ENCODE peak calls at places on chromosomes 2 and 18, in nine cellular contexts. One of them, this sample, is unnamed.

GRCh38 chr2:234725528-234726264 is 226.1 kb upstream of the SH3BP4 start:
- DNase-seq in tibial artery: no peak
- DNase-seq in heart right ventricle: no peak
- DNase-seq in transverse colon: peak
- DNase-seq in HepG2: peak
- DNase-seq in hepatocyte: no peak
- DNase-seq in psoas muscle: no peak
- DNase-seq in dorsolateral prefrontal cortex: no peak
- DNase-seq in AG04449: no peak
- DNase-seq in this sample: no peak

GRCh38 chr18:7303306-7303705 is 72.4 kb downstream of the LRRC30 start:
- DNase-seq in tibial artery: no peak
- DNase-seq in heart right ventricle: no peak
- DNase-seq in transverse colon: no peak
- DNase-seq in HepG2: no peak
- DNase-seq in hepatocyte: no peak
- DNase-seq in psoas muscle: no peak
- DNase-seq in dorsolateral prefrontal cortex: no peak
- DNase-seq in AG04449: no peak
- DNase-seq in this sample: no peak

GRCh38 chr2:71190959-71191943 is 35.7 kb downstream of the PAIP2B start:
- DNase-seq in tibial artery: no peak
- DNase-seq in heart right ventricle: peak
- DNase-seq in transverse colon: no peak
- DNase-seq in HepG2: peak
- DNase-seq in hepatocyte: no peak
- DNase-seq in psoas muscle: no peak
- DNase-seq in dorsolateral prefrontal cortex: no peak
- DNase-seq in AG04449: no peak
- DNase-seq in this sample: no peak

GRCh38 chr2:33812707-33813106 is 213.6 kb upstream of the FAM98A start:
- DNase-seq in tibial artery: no peak
- DNase-seq in heart right ventricle: no peak
- DNase-seq in transverse colon: no peak
- DNase-seq in HepG2: no peak
- DNase-seq in hepatocyte: no peak
- DNase-seq in psoas muscle: no peak
- DNase-seq in dorsolateral prefrontal cortex: no peak
- DNase-seq in AG04449: no peak
- DNase-seq in this sample: no peak

GRCh38 chr2:152577611-152578010 is 139.7 kb downstream of the PRPF40A start:
- DNase-seq in tibial artery: no peak
- DNase-seq in heart right ventricle: no peak
- DNase-seq in transverse colon: no peak
- DNase-seq in HepG2: no peak
- DNase-seq in hepatocyte: no peak
- DNase-seq in psoas muscle: no peak
- DNase-seq in dorsolateral prefrontal cortex: no peak
- DNase-seq in AG04449: no peak
- DNase-seq in this sample: no peak

GRCh38 chr2:189685540-189686229 is 11.2 kb downstream of the ANKAR start:
- DNase-seq in tibial artery: peak
- DNase-seq in heart right ventricle: no peak
- DNase-seq in transverse colon: peak
- DNase-seq in HepG2: no peak
- DNase-seq in hepatocyte: no peak
- DNase-seq in psoas muscle: no peak
- DNase-seq in dorsolateral prefrontal cortex: no peak
- DNase-seq in AG04449: peak
- DNase-seq in this sample: no peak

GRCh38 chr2:239949079-239949478 is 76.1 kb downstream of the NDUFA10 start:
- DNase-seq in tibial artery: peak
- DNase-seq in heart right ventricle: no peak
- DNase-seq in transverse colon: no peak
- DNase-seq in HepG2: no peak
- DNase-seq in hepatocyte: no peak
- DNase-seq in psoas muscle: no peak
- DNase-seq in dorsolateral prefrontal cortex: peak
- DNase-seq in AG04449: no peak
- DNase-seq in this sample: no peak

GRCh38 chr2:77566131-77566530 is 44.0 kb upstream of the LRRTM4 start:
- DNase-seq in tibial artery: no peak
- DNase-seq in heart right ventricle: no peak
- DNase-seq in transverse colon: no peak
- DNase-seq in HepG2: no peak
- DNase-seq in hepatocyte: no peak
- DNase-seq in psoas muscle: no peak
- DNase-seq in dorsolateral prefrontal cortex: no peak
- DNase-seq in AG04449: no peak
- DNase-seq in this sample: no peak

GRCh38 chr18:26421503-26421902 is 126.8 kb downstream of the KCTD1 start:
- DNase-seq in tibial artery: no peak
- DNase-seq in heart right ventricle: no peak
- DNase-seq in transverse colon: no peak
- DNase-seq in HepG2: no peak
- DNase-seq in hepatocyte: no peak
- DNase-seq in psoas muscle: no peak
- DNase-seq in dorsolateral prefrontal cortex: no peak
- DNase-seq in AG04449: no peak
- DNase-seq in this sample: no peak

GRCh38 chr2:63590621-63591408 is 2.1 kb downstream of the MDH1 start:
- DNase-seq in tibial artery: peak
- DNase-seq in heart right ventricle: peak
- DNase-seq in transverse colon: peak
- DNase-seq in HepG2: peak
- DNase-seq in hepatocyte: peak
- DNase-seq in psoas muscle: no peak
- DNase-seq in dorsolateral prefrontal cortex: no peak
- DNase-seq in AG04449: no peak
- DNase-seq in this sample: no peak

GRCh38 chr2:149115781-149116180 is 77.3 kb downstream of the LYPD6B start:
- DNase-seq in tibial artery: no peak
- DNase-seq in heart right ventricle: no peak
- DNase-seq in transverse colon: no peak
- DNase-seq in HepG2: no peak
- DNase-seq in hepatocyte: no peak
- DNase-seq in psoas muscle: no peak
- DNase-seq in dorsolateral prefrontal cortex: no peak
- DNase-seq in AG04449: no peak
- DNase-seq in this sample: no peak

GRCh38 chr18:42211201-42211600 is 256.2 kb downstream of the PIK3C3 start:
- DNase-seq in tibial artery: no peak
- DNase-seq in heart right ventricle: no peak
- DNase-seq in transverse colon: no peak
- DNase-seq in HepG2: no peak
- DNase-seq in hepatocyte: no peak
- DNase-seq in psoas muscle: no peak
- DNase-seq in dorsolateral prefrontal cortex: no peak
- DNase-seq in AG04449: no peak
- DNase-seq in this sample: no peak

GRCh38 chr2:202161106-202161836 is 77.1 kb downstream of the SUMO1 start:
- DNase-seq in tibial artery: no peak
- DNase-seq in heart right ventricle: peak
- DNase-seq in transverse colon: no peak
- DNase-seq in HepG2: no peak
- DNase-seq in hepatocyte: no peak
- DNase-seq in psoas muscle: no peak
- DNase-seq in dorsolateral prefrontal cortex: no peak
- DNase-seq in AG04449: no peak
- DNase-seq in this sample: no peak

GRCh38 chr2:207828361-207829057 is 58.8 kb upstream of the FZD5 start:
- DNase-seq in tibial artery: no peak
- DNase-seq in heart right ventricle: no peak
- DNase-seq in transverse colon: no peak
- DNase-seq in HepG2: peak
- DNase-seq in hepatocyte: no peak
- DNase-seq in psoas muscle: no peak
- DNase-seq in dorsolateral prefrontal cortex: no peak
- DNase-seq in AG04449: no peak
- DNase-seq in this sample: peak

GRCh38 chr2:189534854-189535253 is 45.7 kb downstream of the SLC40A1 start:
- DNase-seq in tibial artery: no peak
- DNase-seq in heart right ventricle: no peak
- DNase-seq in transverse colon: no peak
- DNase-seq in HepG2: peak
- DNase-seq in hepatocyte: no peak
- DNase-seq in psoas muscle: no peak
- DNase-seq in dorsolateral prefrontal cortex: no peak
- DNase-seq in AG04449: peak
- DNase-seq in this sample: no peak

GRCh38 chr2:170276926-170277571 is 99.1 kb downstream of the MYO3B start:
- DNase-seq in tibial artery: no peak
- DNase-seq in heart right ventricle: no peak
- DNase-seq in transverse colon: no peak
- DNase-seq in HepG2: no peak
- DNase-seq in hepatocyte: no peak
- DNase-seq in psoas muscle: no peak
- DNase-seq in dorsolateral prefrontal cortex: no peak
- DNase-seq in AG04449: no peak
- DNase-seq in this sample: no peak

GRCh38 chr2:148978026-148978685 is 60.3 kb upstream of the LYPD6B start:
- DNase-seq in tibial artery: no peak
- DNase-seq in heart right ventricle: no peak
- DNase-seq in transverse colon: no peak
- DNase-seq in HepG2: no peak
- DNase-seq in hepatocyte: no peak
- DNase-seq in psoas muscle: no peak
- DNase-seq in dorsolateral prefrontal cortex: no peak
- DNase-seq in AG04449: no peak
- DNase-seq in this sample: no peak

GRCh38 chr2:226012116-226012515 is 612.6 kb downstream of the NYAP2 start:
- DNase-seq in tibial artery: no peak
- DNase-seq in heart right ventricle: no peak
- DNase-seq in transverse colon: no peak
- DNase-seq in HepG2: no peak
- DNase-seq in hepatocyte: no peak
- DNase-seq in psoas muscle: no peak
- DNase-seq in dorsolateral prefrontal cortex: no peak
- DNase-seq in AG04449: no peak
- DNase-seq in this sample: no peak

GRCh38 chr2:96265349-96265839 is 403 bp downstream of the TMEM127 start:
- DNase-seq in tibial artery: peak
- DNase-seq in heart right ventricle: peak
- DNase-seq in transverse colon: peak
- DNase-seq in HepG2: peak
- DNase-seq in hepatocyte: peak
- DNase-seq in psoas muscle: no peak
- DNase-seq in dorsolateral prefrontal cortex: no peak
- DNase-seq in AG04449: no peak
- DNase-seq in this sample: peak

GRCh38 chr2:138476186-138476585 is 25.4 kb upstream of the SPOPL start:
- DNase-seq in tibial artery: no peak
- DNase-seq in heart right ventricle: no peak
- DNase-seq in transverse colon: no peak
- DNase-seq in HepG2: no peak
- DNase-seq in hepatocyte: no peak
- DNase-seq in psoas muscle: no peak
- DNase-seq in dorsolateral prefrontal cortex: no peak
- DNase-seq in AG04449: no peak
- DNase-seq in this sample: no peak

GRCh38 chr2:138474093-138474834 is 27.3 kb upstream of the SPOPL start:
- DNase-seq in tibial artery: no peak
- DNase-seq in heart right ventricle: no peak
- DNase-seq in transverse colon: no peak
- DNase-seq in HepG2: no peak
- DNase-seq in hepatocyte: no peak
- DNase-seq in psoas muscle: no peak
- DNase-seq in dorsolateral prefrontal cortex: no peak
- DNase-seq in AG04449: no peak
- DNase-seq in this sample: no peak

GRCh38 chr2:138470941-138471340 is 30.6 kb upstream of the SPOPL start:
- DNase-seq in tibial artery: no peak
- DNase-seq in heart right ventricle: no peak
- DNase-seq in transverse colon: no peak
- DNase-seq in HepG2: no peak
- DNase-seq in hepatocyte: no peak
- DNase-seq in psoas muscle: no peak
- DNase-seq in dorsolateral prefrontal cortex: no peak
- DNase-seq in AG04449: no peak
- DNase-seq in this sample: no peak

GRCh38 chr2:138475394-138475793 is 26.2 kb upstream of the SPOPL start:
- DNase-seq in tibial artery: no peak
- DNase-seq in heart right ventricle: no peak
- DNase-seq in transverse colon: no peak
- DNase-seq in HepG2: peak
- DNase-seq in hepatocyte: no peak
- DNase-seq in psoas muscle: no peak
- DNase-seq in dorsolateral prefrontal cortex: no peak
- DNase-seq in AG04449: no peak
- DNase-seq in this sample: no peak

GRCh38 chr2:138476940-138477339 is 24.6 kb upstream of the SPOPL start:
- DNase-seq in tibial artery: no peak
- DNase-seq in heart right ventricle: no peak
- DNase-seq in transverse colon: no peak
- DNase-seq in HepG2: peak
- DNase-seq in hepatocyte: no peak
- DNase-seq in psoas muscle: no peak
- DNase-seq in dorsolateral prefrontal cortex: no peak
- DNase-seq in AG04449: no peak
- DNase-seq in this sample: no peak
- TF ChIP-seq CTCF in tibial artery: no peak
- TF ChIP-seq CTCF in heart right ventricle: no peak
- TF ChIP-seq CTCF in transverse colon: no peak
- TF ChIP-seq CTCF in HepG2: peak
- TF ChIP-seq CTCF in hepatocyte: no peak
- TF ChIP-seq CTCF in psoas muscle: no peak
- TF ChIP-seq CTCF in dorsolateral prefrontal cortex: no peak
- TF ChIP-seq CTCF in AG04449: no peak
- TF ChIP-seq CTCF in this sample: peak

GRCh38 chr2:241376808-241377207 is 20.7 kb downstream of the FARP2 start:
- DNase-seq in tibial artery: no peak
- DNase-seq in heart right ventricle: no peak
- DNase-seq in transverse colon: no peak
- DNase-seq in HepG2: no peak
- DNase-seq in hepatocyte: no peak
- DNase-seq in psoas muscle: no peak
- DNase-seq in dorsolateral prefrontal cortex: no peak
- DNase-seq in AG04449: no peak
- DNase-seq in this sample: no peak
- H3K4me3 ChIP-seq in tibial artery: no peak
- H3K4me3 ChIP-seq in heart right ventricle: no peak
- H3K4me3 ChIP-seq in transverse colon: no peak
- H3K4me3 ChIP-seq in HepG2: no peak
- H3K4me3 ChIP-seq in hepatocyte: no peak
- H3K4me3 ChIP-seq in psoas muscle: no peak
- H3K4me3 ChIP-seq in dorsolateral prefrontal cortex: no peak
- H3K4me3 ChIP-seq in AG04449: no peak
- H3K4me3 ChIP-seq in this sample: no peak

GRCh38 chr2:15665067-15665942 is 73.6 kb downstream of the DDX1 start:
- DNase-seq in tibial artery: no peak
- DNase-seq in heart right ventricle: no peak
- DNase-seq in transverse colon: peak
- DNase-seq in HepG2: peak
- DNase-seq in hepatocyte: peak
- DNase-seq in psoas muscle: no peak
- DNase-seq in dorsolateral prefrontal cortex: no peak
- DNase-seq in AG04449: no peak
- DNase-seq in this sample: peak
- TF ChIP-seq CTCF in tibial artery: no peak
- TF ChIP-seq CTCF in heart right ventricle: no peak
- TF ChIP-seq CTCF in transverse colon: no peak
- TF ChIP-seq CTCF in HepG2: peak
- TF ChIP-seq CTCF in hepatocyte: peak
- TF ChIP-seq CTCF in psoas muscle: no peak
- TF ChIP-seq CTCF in dorsolateral prefrontal cortex: no peak
- TF ChIP-seq CTCF in AG04449: no peak
- TF ChIP-seq CTCF in this sample: no peak

GRCh38 chr18:11859282-11859797 is 8.1 kb downstream of the CHMP1B start:
- DNase-seq in tibial artery: no peak
- DNase-seq in heart right ventricle: no peak
- DNase-seq in transverse colon: no peak
- DNase-seq in HepG2: no peak
- DNase-seq in hepatocyte: no peak
- DNase-seq in psoas muscle: no peak
- DNase-seq in dorsolateral prefrontal cortex: no peak
- DNase-seq in AG04449: no peak
- DNase-seq in this sample: no peak
- H3K4me3 ChIP-seq in tibial artery: no peak
- H3K4me3 ChIP-seq in heart right ventricle: no peak
- H3K4me3 ChIP-seq in transverse colon: no peak
- H3K4me3 ChIP-seq in HepG2: no peak
- H3K4me3 ChIP-seq in hepatocyte: no peak
- H3K4me3 ChIP-seq in psoas muscle: peak
- H3K4me3 ChIP-seq in dorsolateral prefrontal cortex: no peak
- H3K4me3 ChIP-seq in AG04449: no peak
- H3K4me3 ChIP-seq in this sample: no peak